ENCODE peak calls at places on chromosomes 13 and 19, in four cellular contexts. N, T, L and P are unnamed samples. For H3K4me1, the result is how much of the 10 kb centered on the place peaks cover.

GRCh38 chr13:75480691-75481175 is 1.2 kb downstream of the TBC1D4 start:
- DNase-seq in N (peak), T (peak), L (peak), P (peak)

GRCh38 chr13:41017153-41017552 is 2.0 kb downstream of the ELF1 start:
- DNase-seq in N (peak), T (peak), L (no peak), P (no peak)

GRCh38 chr19:13012690-13013608 is 17.7 kb downstream of the NFIX start:
- DNase-seq in N (no peak), T (peak), L (peak), P (peak)

GRCh38 chr13:26499209-26499601 is 58.3 kb upstream of the WASF3 start:
- DNase-seq in N (peak), T (no peak), L (no peak), P (no peak)

GRCh38 chr13:105796081-105796480 is 739.4 kb downstream of the EFNB2 start:
- DNase-seq in N (no peak), T (no peak), L (no peak), P (no peak)

GRCh38 chr19:16446108-16447014 is 25.4 kb downstream of the EPS15L1 start:
- DNase-seq in N (peak), T (no peak), L (peak), P (no peak)

GRCh38 chr19:48445256-48445605 is 552 bp upstream of the GRWD1 start:
- DNase-seq in N (peak), T (peak), L (no peak), P (no peak)

GRCh38 chr19:35545855-35546381 is 492 bp downstream of the TMEM147 start:
- DNase-seq in N (peak), T (peak), L (no peak), P (peak)

GRCh38 chr19:13974073-13974472 is 21.8 kb downstream of the DCAF15 start:
- DNase-seq in N (no peak), T (peak), L (no peak), P (no peak)

GRCh38 chr13:42041684-42042035 is 6.8 kb upstream of the DGKH start:
- DNase-seq in N (peak), T (peak), L (peak), P (no peak)

GRCh38 chr13:39406688-39407087 is 196.3 kb downstream of the LHFPL6 start:
- DNase-seq in N (no peak), T (no peak), L (no peak), P (no peak)

GRCh38 chr13:27858046-27858445 is 61.8 kb upstream of the PDX1 start:
- DNase-seq in N (no peak), T (no peak), L (no peak), P (no peak)

GRCh38 chr13:76928456-76928855 is 19.9 kb upstream of the ACOD1 start:
- DNase-seq in N (no peak), T (no peak), L (no peak), P (no peak)

GRCh38 chr13:87878706-87879105 is 207.5 kb downstream of the SLITRK5 start:
- DNase-seq in N (no peak), T (no peak), L (no peak), P (no peak)

GRCh38 chr13:113398963-113399754 is 35.2 kb upstream of the GRTP1 start:
- DNase-seq in N (no peak), T (no peak), L (peak), P (no peak)

GRCh38 chr13:32627793-32628192 is 41.5 kb downstream of the PDS5B start:
- DNase-seq in N (no peak), T (no peak), L (no peak), P (no peak)

GRCh38 chr19:18851673-18852325 is 20.0 kb downstream of the UPF1 start:
- DNase-seq in N (no peak), T (no peak), L (no peak), P (no peak)

GRCh38 chr13:101092985-101093384 is 323.3 kb downstream of the NALCN start:
- DNase-seq in N (no peak), T (no peak), L (no peak), P (no peak)

GRCh38 chr13:33033361-33033812 is 17.2 kb downstream of the KL start:
- DNase-seq in N (no peak), T (peak), L (peak), P (peak)

GRCh38 chr19:50496189-50497029 is 14.6 kb downstream of the JOSD2 start:
- DNase-seq in N (peak), T (peak), L (peak), P (peak)

GRCh38 chr13:113766035-113766800 is 7.2 kb downstream of the TMEM255B start:
- DNase-seq in N (no peak), T (no peak), L (no peak), P (no peak)

GRCh38 chr13:35953537-35954206 is 177.5 kb downstream of the DCLK1 start:
- DNase-seq in N (peak), T (peak), L (no peak), P (no peak)

GRCh38 chr13:49791214-49791752 is 1.2 kb downstream of the KPNA3 start:
- DNase-seq in N (peak), T (peak), L (no peak), P (no peak)

GRCh38 chr13:20714161-20714560 is 10.7 kb downstream of the IL17D start:
- DNase-seq in N (no peak), T (no peak), L (no peak), P (no peak)

GRCh38 chr19:10744222-10744847 is 26.5 kb downstream of the DNM2 start:
- DNase-seq in N (no peak), T (no peak), L (no peak), P (no peak)

GRCh38 chr13:42654212-42654611 is 80.3 kb downstream of the TNFSF11 start:
- DNase-seq in N (no peak), T (no peak), L (no peak), P (no peak)

GRCh38 chr19:42282810-42283247 is 13.8 kb downstream of the CIC start:
- DNase-seq in N (no peak), T (no peak), L (no peak), P (no peak)

GRCh38 chr13:74062933-74063332 is 71.3 kb downstream of the KLF12 start:
- DNase-seq in N (no peak), T (peak), L (no peak), P (peak)

GRCh38 chr13:74066937-74067336 is 67.3 kb downstream of the KLF12 start:
- DNase-seq in N (no peak), T (no peak), L (no peak), P (no peak)

GRCh38 chr13:74063533-74064100 is 70.6 kb downstream of the KLF12 start:
- DNase-seq in N (no peak), T (no peak), L (no peak), P (no peak)

GRCh38 chr13:74064805-74065204 is 69.4 kb downstream of the KLF12 start:
- DNase-seq in N (no peak), T (no peak), L (no peak), P (no peak)

GRCh38 chr13:74061939-74062595 is 72.1 kb downstream of the KLF12 start:
- DNase-seq in N (no peak), T (peak), L (no peak), P (peak)
- H3K27ac ChIP-seq in N (no peak), T (peak), L (no peak), P (no peak)

GRCh38 chr13:110812869-110813645 is 99.6 kb downstream of the ING1 start:
- DNase-seq in N (no peak), T (no peak), L (no peak), P (no peak)
- H3K4me3 ChIP-seq in N (no peak), T (peak), L (no peak), P (no peak)

GRCh38 chr13:99370476-99371272 is 63.5 kb upstream of the GPR183 start:
- DNase-seq in N (no peak), T (no peak), L (no peak), P (no peak)

GRCh38 chr13:99366075-99366987 is 59.1 kb upstream of the GPR183 start:
- DNase-seq in N (no peak), T (no peak), L (no peak), P (no peak)

GRCh38 chr13:99363949-99364348 is 56.8 kb upstream of the GPR183 start:
- DNase-seq in N (no peak), T (no peak), L (no peak), P (no peak)

GRCh38 chr13:99367663-99368448 is 60.7 kb upstream of the GPR183 start:
- DNase-seq in N (no peak), T (no peak), L (no peak), P (no peak)

DNA sequence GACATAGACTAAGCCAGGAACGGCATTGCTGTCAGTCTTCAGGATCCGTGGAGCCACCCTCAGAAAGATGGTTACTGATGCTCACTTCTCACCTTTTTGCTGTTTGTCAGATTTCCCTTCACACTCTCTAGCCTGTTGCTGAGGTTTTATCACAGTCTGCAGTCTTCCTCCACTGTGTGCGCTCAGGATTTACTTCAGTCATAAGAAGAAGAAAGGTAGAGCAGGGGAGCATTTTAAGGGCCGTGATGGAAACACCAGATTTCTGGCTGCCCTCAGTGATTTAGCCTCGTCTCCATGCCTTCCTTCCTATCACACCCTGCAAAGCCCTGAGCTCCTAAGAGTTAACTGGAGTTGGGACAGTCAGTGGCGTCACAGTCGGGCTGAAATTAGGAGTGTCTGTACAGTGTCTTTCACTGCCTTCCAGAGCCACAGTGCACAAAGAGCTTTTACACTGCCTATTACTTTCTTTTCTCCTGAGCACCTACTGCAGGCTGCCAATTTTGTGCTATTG is 60.0 kb upstream of the GPR183 start:
- DNase-seq in N (no peak), T (no peak), L (no peak), P (no peak)
- H3K4me1 ChIP-seq in N (under half), T (under half), L (under half), P (half or more)

GRCh38 chr19:2905918-2906519 is 5.3 kb downstream of the ZNF57 start:
- DNase-seq in N (no peak), T (no peak), L (peak), P (no peak)
- H3K27ac ChIP-seq in N (no peak), T (no peak), L (no peak), P (no peak)

GRCh38 chr19:38223119-38223523 is 901 bp downstream of the DPF1 start:
- DNase-seq in N (no peak), T (no peak), L (no peak), P (no peak)
- H3K4me3 ChIP-seq in N (no peak), T (no peak), L (no peak), P (no peak)

GRCh38 chr19:46350029-46350757 is 3.3 kb downstream of the PPP5C start:
- DNase-seq in N (peak), T (no peak), L (no peak), P (no peak)
- H3K4me1 ChIP-seq in N (half or more), T (under half), L (under half), P (half or more)